ENCODE peak calls at places on chromosomes 11 and 22, in eight cellular contexts. Q is endothelial cell, O is GM12865, D is kidney, U is RWPE1, P is glutamatergic neuron, Z is heart left ventricle, C is cardiac muscle cell. H is an unnamed sample.

GRCh38 chr11:15750535-15751297 is 605.6 kb downstream of the SOX6 start:
- DNase-seq in Q (no peak), O (no peak), D (no peak), U (no peak), P (no peak), Z (no peak), C (no peak), H (no peak)

GRCh38 chr22:42683599-42684283 is 34.5 kb upstream of the CYB5R3 start:
- DNase-seq in Q (no peak), O (no peak), D (peak), U (no peak), P (peak), Z (peak), C (peak), H (no peak)

GRCh38 chr11:803770-804598 is 1.0 kb downstream of the PIDD1 start:
- DNase-seq in Q (no peak), O (no peak), D (no peak), U (peak), P (peak), Z (no peak), C (no peak), H (no peak)

GRCh38 chr22:49935561-49935960 is 17.1 kb downstream of the CRELD2 start:
- DNase-seq in Q (no peak), O (no peak), D (peak), U (no peak), P (no peak), Z (no peak), C (peak), H (no peak)

GRCh38 chr11:121372671-121373429 is 79.3 kb upstream of the SORL1 start:
- DNase-seq in Q (no peak), O (peak), D (no peak), U (no peak), P (no peak), Z (no peak), C (no peak), H (no peak)

GRCh38 chr11:28566643-28567042 is 458.5 kb downstream of the METTL15 start:
- DNase-seq in Q (peak), O (no peak), D (peak), U (peak), P (peak), Z (peak), C (peak), H (peak)

GRCh38 chr11:119839504-119840133 is 110.6 kb upstream of the NECTIN1 start:
- DNase-seq in Q (no peak), O (no peak), D (no peak), U (no peak), P (no peak), Z (no peak), C (no peak), H (no peak)

GRCh38 chr11:3155216-3155615 is 9.9 kb downstream of the OSBPL5 start:
- DNase-seq in Q (no peak), O (no peak), D (peak), U (no peak), P (no peak), Z (no peak), C (no peak), H (no peak)

GRCh38 chr22:46596819-46597218 is 23.4 kb upstream of the GRAMD4 start:
- DNase-seq in Q (no peak), O (no peak), D (peak), U (peak), P (no peak), Z (no peak), C (no peak), H (no peak)

GRCh38 chr11:2203440-2204259 is 32.0 kb upstream of the TH start:
- DNase-seq in Q (no peak), O (no peak), D (peak), U (no peak), P (no peak), Z (no peak), C (no peak), H (no peak)

GRCh38 chr11:126404367-126404766 is 48.9 kb downstream of the ST3GAL4 start:
- DNase-seq in Q (no peak), O (no peak), D (no peak), U (no peak), P (no peak), Z (no peak), C (no peak), H (no peak)

GRCh38 chr11:36899796-36900195 is 301.8 kb upstream of the RAG2 start:
- DNase-seq in Q (no peak), O (no peak), D (no peak), U (no peak), P (no peak), Z (no peak), C (no peak), H (no peak)

GRCh38 chr11:129278586-129279319 is 86.6 kb upstream of the ARHGAP32 start:
- DNase-seq in Q (peak), O (no peak), D (no peak), U (peak), P (peak), Z (peak), C (peak), H (peak)

GRCh38 chr11:108027057-108027456 is 18.4 kb downstream of the CUL5 start:
- DNase-seq in Q (no peak), O (no peak), D (no peak), U (no peak), P (no peak), Z (no peak), C (no peak), H (no peak)

GRCh38 chr11:84687433-84687832 is 939.7 kb downstream of the DLG2 start:
- DNase-seq in Q (no peak), O (no peak), D (no peak), U (peak), P (no peak), Z (no peak), C (no peak), H (no peak)

GRCh38 chr11:102293873-102294601 is 23.2 kb upstream of the BIRC3 start:
- DNase-seq in Q (no peak), O (peak), D (no peak), U (peak), P (no peak), Z (no peak), C (peak), H (no peak)

GRCh38 chr11:128593281-128593680 is 5.9 kb upstream of the ETS1 start:
- DNase-seq in Q (no peak), O (no peak), D (no peak), U (no peak), P (no peak), Z (no peak), C (no peak), H (no peak)

GRCh38 chr22:37045958-37046357 is 5.6 kb upstream of the KCTD17 start:
- DNase-seq in Q (peak), O (peak), D (no peak), U (no peak), P (no peak), Z (no peak), C (peak), H (no peak)

GRCh38 chr11:120281161-120281795 is 41.3 kb downstream of the POU2F3 start:
- DNase-seq in Q (no peak), O (no peak), D (no peak), U (no peak), P (no peak), Z (no peak), C (peak), H (no peak)

GRCh38 chr11:44417756-44418437 is 108.0 kb upstream of the ALX4 start:
- DNase-seq in Q (no peak), O (no peak), D (no peak), U (no peak), P (no peak), Z (no peak), C (no peak), H (no peak)

GRCh38 chr11:41660585-41660984 is 201.1 kb upstream of the LRRC4C start:
- DNase-seq in Q (peak), O (no peak), D (no peak), U (no peak), P (no peak), Z (no peak), C (no peak), H (no peak)

GRCh38 chr11:59186130-59186594 is 14.2 kb downstream of the DTX4 start:
- DNase-seq in Q (peak), O (peak), D (no peak), U (peak), P (peak), Z (no peak), C (peak), H (peak)

GRCh38 chr11:43034341-43034740 is 277.5 kb upstream of the API5 start:
- DNase-seq in Q (no peak), O (no peak), D (no peak), U (no peak), P (no peak), Z (no peak), C (no peak), H (no peak)

GRCh38 chr11:870418-870817 is 27.8 kb downstream of the TSPAN4 start:
- DNase-seq in Q (no peak), O (no peak), D (no peak), U (no peak), P (no peak), Z (no peak), C (no peak), H (no peak)

GRCh38 chr22:37079158-37079557 is 27.6 kb downstream of the KCTD17 start:
- DNase-seq in Q (no peak), O (no peak), D (no peak), U (no peak), P (no peak), Z (no peak), C (no peak), H (no peak)

GRCh38 chr11:12063251-12063650 is 47.1 kb upstream of the MICAL2 start:
- DNase-seq in Q (no peak), O (no peak), D (no peak), U (no peak), P (no peak), Z (no peak), C (no peak), H (no peak)

GRCh38 chr11:12288212-12288933 is 89.0 kb upstream of the PARVA start:
- DNase-seq in Q (peak), O (peak), D (peak), U (peak), P (peak), Z (peak), C (peak), H (peak)

GRCh38 chr11:5600374-5600851 is 4.0 kb downstream of the TRIM6 start:
- DNase-seq in Q (peak), O (peak), D (peak), U (peak), P (peak), Z (peak), C (peak), H (peak)

GRCh38 chr11:57680552-57680874 is 12.6 kb downstream of the ZDHHC5 start:
- DNase-seq in Q (no peak), O (no peak), D (no peak), U (peak), P (no peak), Z (no peak), C (peak), H (no peak)

GRCh38 chr22:50641696-50642607 is 14.0 kb upstream of the ARSA start:
- DNase-seq in Q (no peak), O (peak), D (no peak), U (no peak), P (no peak), Z (peak), C (peak), H (peak)

GRCh38 chr11:130634981-130635473 is 186.6 kb downstream of the ADAMTS15 start:
- DNase-seq in Q (no peak), O (peak), D (no peak), U (peak), P (no peak), Z (no peak), C (no peak), H (no peak)

GRCh38 chr11:8258771-8259170 is 4.9 kb downstream of the LMO1 start:
- DNase-seq in Q (no peak), O (no peak), D (peak), U (peak), P (peak), Z (no peak), C (peak), H (no peak)

GRCh38 chr11:94309757-94310156 is 5.4 kb downstream of the IZUMO1R start:
- DNase-seq in Q (no peak), O (no peak), D (no peak), U (no peak), P (no peak), Z (no peak), C (no peak), H (no peak)

GRCh38 chr11:29305456-29306232 is 711.2 kb downstream of the KCNA4 start:
- DNase-seq in Q (no peak), O (no peak), D (no peak), U (no peak), P (no peak), Z (no peak), C (no peak), H (no peak)

GRCh38 chr11:97622795-97623194 is 1233.0 kb downstream of the JRKL start:
- DNase-seq in Q (no peak), O (no peak), D (no peak), U (no peak), P (no peak), Z (no peak), C (peak), H (no peak)

GRCh38 chr11:119845756-119846155 is 116.8 kb upstream of the NECTIN1 start:
- DNase-seq in Q (no peak), O (no peak), D (no peak), U (peak), P (no peak), Z (no peak), C (no peak), H (no peak)

GRCh38 chr11:123357990-123358827 is 71.9 kb upstream of the GRAMD1B start:
- DNase-seq in Q (peak), O (peak), D (peak), U (peak), P (peak), Z (peak), C (peak), H (peak)
- TF ChIP-seq CTCF in Q (no peak), O (peak), D (no peak), U (no peak), P (no peak), Z (peak), C (peak), H (no peak)

GRCh38 chr22:19510919-19511341 is 13.3 kb downstream of the CLDN5 start:
- DNase-seq in Q (no peak), O (no peak), D (no peak), U (peak), P (no peak), Z (no peak), C (no peak), H (no peak)
- TF ChIP-seq CTCF in Q (no peak), O (no peak), D (no peak), U (no peak), P (no peak), Z (no peak), C (no peak), H (no peak)

DNA sequence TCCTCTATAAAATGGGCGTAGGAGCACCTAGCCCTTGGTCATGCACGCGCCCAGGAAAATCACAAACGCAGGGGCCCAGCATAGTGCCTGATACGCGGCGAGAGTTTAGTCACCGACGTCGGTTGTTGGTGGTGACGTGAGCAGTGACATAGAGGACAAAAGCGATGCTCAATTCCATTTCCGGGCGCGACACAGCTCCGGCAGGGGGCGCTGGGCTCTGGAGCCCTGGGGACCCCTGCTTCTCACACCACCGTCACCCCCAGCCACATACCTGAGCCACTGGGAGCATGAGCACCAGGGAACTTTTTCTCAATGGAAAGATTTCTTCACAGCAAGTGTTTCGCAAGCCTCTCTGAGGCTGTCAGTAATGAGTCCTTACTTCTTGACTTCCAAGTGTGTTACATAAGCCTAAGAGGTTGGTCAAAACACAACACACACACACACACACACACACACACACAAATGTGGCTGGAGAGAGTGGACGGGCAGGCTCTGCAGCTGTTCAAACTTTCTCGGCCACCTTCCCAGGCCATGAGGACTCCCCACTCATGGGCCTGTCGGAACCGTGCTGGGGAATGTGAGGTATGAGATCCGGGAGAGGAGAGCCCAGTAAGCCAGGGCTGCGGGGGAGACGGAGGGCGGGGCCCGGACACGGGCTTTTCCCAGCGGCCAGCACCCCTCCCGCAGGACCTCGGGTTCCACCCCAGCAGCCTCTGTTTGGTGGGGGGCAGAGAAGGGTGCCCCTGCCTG is 36.9 kb upstream of the LINC01488 start:
- DNase-seq in Q (peak), O (no peak), D (peak), U (peak), P (no peak), Z (peak), C (peak), H (peak)
- TF ChIP-seq CTCF in Q (peak), O (no peak), D (no peak), U (no peak), P (no peak), Z (peak), C (peak), H (peak)

DNA sequence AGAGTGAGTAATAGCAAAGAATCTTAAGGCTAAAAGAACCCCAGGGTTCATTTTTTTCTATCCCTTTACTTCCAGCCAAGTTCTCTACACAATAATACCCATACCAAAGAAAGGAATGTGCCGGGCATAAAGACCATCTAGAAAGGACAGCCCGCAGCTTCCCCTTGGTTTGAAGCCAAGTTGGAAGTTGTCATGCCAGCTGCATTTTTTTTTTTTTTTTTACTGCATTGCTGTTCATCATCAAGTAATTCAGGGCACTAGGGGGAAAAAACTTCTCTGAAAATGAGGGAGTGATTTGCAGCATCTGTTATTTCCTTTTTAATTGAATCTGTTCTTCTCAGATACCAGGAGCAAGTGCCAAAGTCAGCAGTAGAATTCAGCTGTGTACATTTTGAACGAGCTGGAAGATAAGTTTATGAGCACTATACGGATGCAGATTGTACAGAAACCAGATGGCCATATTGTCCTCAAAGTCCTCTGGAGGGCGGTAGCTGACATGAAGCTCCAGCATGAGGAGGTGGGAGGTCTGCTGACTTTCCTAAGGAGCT is 56.4 kb downstream of the UBASH3B start:
- DNase-seq in Q (no peak), O (no peak), D (no peak), U (no peak), P (no peak), Z (no peak), C (peak), H (no peak)
- TF ChIP-seq CTCF in Q (no peak), O (no peak), D (no peak), U (no peak), P (no peak), Z (no peak), C (peak), H (no peak)